ENCODE peak calls at places on chromosomes 1 and 21, in nine cellular contexts. One of them, this sample, is unnamed.

GRCh38 chr1:42177551-42177981 is 13.0 kb upstream of the GUCA2A start:
- DNase-seq in breast epithelium: no peak
- DNase-seq in HCT116: no peak
- DNase-seq in endothelial cell of umbilical vein: peak
- DNase-seq in HL-60: no peak
- DNase-seq in transverse colon: no peak
- DNase-seq in H1: no peak
- DNase-seq in K562: no peak
- DNase-seq in GM12891: no peak
- DNase-seq in this sample: no peak

GRCh38 chr21:39564200-39564599 is 48.5 kb upstream of the B3GALT5 start:
- DNase-seq in breast epithelium: no peak
- DNase-seq in HCT116: no peak
- DNase-seq in endothelial cell of umbilical vein: no peak
- DNase-seq in HL-60: no peak
- DNase-seq in transverse colon: no peak
- DNase-seq in H1: no peak
- DNase-seq in K562: no peak
- DNase-seq in GM12891: no peak
- DNase-seq in this sample: peak

GRCh38 chr1:42379794-42380616 is 587 bp upstream of the RIMKLA start:
- DNase-seq in breast epithelium: no peak
- DNase-seq in HCT116: no peak
- DNase-seq in endothelial cell of umbilical vein: peak
- DNase-seq in HL-60: no peak
- DNase-seq in transverse colon: no peak
- DNase-seq in H1: peak
- DNase-seq in K562: peak
- DNase-seq in GM12891: peak
- DNase-seq in this sample: no peak

GRCh38 chr1:16143566-16144324 is 12.1 kb downstream of the EPHA2 start:
- DNase-seq in breast epithelium: no peak
- DNase-seq in HCT116: peak
- DNase-seq in endothelial cell of umbilical vein: no peak
- DNase-seq in HL-60: no peak
- DNase-seq in transverse colon: peak
- DNase-seq in H1: no peak
- DNase-seq in K562: peak
- DNase-seq in GM12891: no peak
- DNase-seq in this sample: peak

GRCh38 chr1:1397839-1398523 is 1.2 kb downstream of the CCNL2 start:
- DNase-seq in breast epithelium: no peak
- DNase-seq in HCT116: no peak
- DNase-seq in endothelial cell of umbilical vein: no peak
- DNase-seq in HL-60: peak
- DNase-seq in transverse colon: no peak
- DNase-seq in H1: no peak
- DNase-seq in K562: peak
- DNase-seq in GM12891: no peak
- DNase-seq in this sample: no peak

GRCh38 chr1:247415423-247416361 is at the start of gene NLRP3:
- DNase-seq in breast epithelium: no peak
- DNase-seq in HCT116: no peak
- DNase-seq in endothelial cell of umbilical vein: peak
- DNase-seq in HL-60: peak
- DNase-seq in transverse colon: peak
- DNase-seq in H1: no peak
- DNase-seq in K562: no peak
- DNase-seq in GM12891: no peak
- DNase-seq in this sample: peak

GRCh38 chr1:53541263-53541625 is 82.0 kb downstream of the DMRTB1 start:
- DNase-seq in breast epithelium: no peak
- DNase-seq in HCT116: no peak
- DNase-seq in endothelial cell of umbilical vein: no peak
- DNase-seq in HL-60: no peak
- DNase-seq in transverse colon: no peak
- DNase-seq in H1: no peak
- DNase-seq in K562: no peak
- DNase-seq in GM12891: no peak
- DNase-seq in this sample: no peak

GRCh38 chr1:234720709-234721436 is 110.9 kb upstream of the IRF2BP2 start:
- DNase-seq in breast epithelium: no peak
- DNase-seq in HCT116: no peak
- DNase-seq in endothelial cell of umbilical vein: no peak
- DNase-seq in HL-60: no peak
- DNase-seq in transverse colon: no peak
- DNase-seq in H1: no peak
- DNase-seq in K562: no peak
- DNase-seq in GM12891: no peak
- DNase-seq in this sample: no peak

GRCh38 chr1:148308832-148309458 is 156.9 kb upstream of the NBPF11 start:
- DNase-seq in breast epithelium: no peak
- DNase-seq in HCT116: no peak
- DNase-seq in endothelial cell of umbilical vein: no peak
- DNase-seq in HL-60: no peak
- DNase-seq in transverse colon: no peak
- DNase-seq in H1: peak
- DNase-seq in K562: no peak
- DNase-seq in GM12891: no peak
- DNase-seq in this sample: no peak

GRCh38 chr21:32423320-32423719 is 10.8 kb downstream of the EVA1C start:
- DNase-seq in breast epithelium: no peak
- DNase-seq in HCT116: no peak
- DNase-seq in endothelial cell of umbilical vein: no peak
- DNase-seq in HL-60: no peak
- DNase-seq in transverse colon: no peak
- DNase-seq in H1: no peak
- DNase-seq in K562: no peak
- DNase-seq in GM12891: no peak
- DNase-seq in this sample: no peak

GRCh38 chr1:218715961-218716669 is 371.0 kb downstream of the TGFB2 start:
- DNase-seq in breast epithelium: no peak
- DNase-seq in HCT116: no peak
- DNase-seq in endothelial cell of umbilical vein: no peak
- DNase-seq in HL-60: no peak
- DNase-seq in transverse colon: no peak
- DNase-seq in H1: no peak
- DNase-seq in K562: no peak
- DNase-seq in GM12891: no peak
- DNase-seq in this sample: no peak

GRCh38 chr1:208267896-208268295 is 23.7 kb upstream of the PLXNA2 start:
- DNase-seq in breast epithelium: no peak
- DNase-seq in HCT116: no peak
- DNase-seq in endothelial cell of umbilical vein: no peak
- DNase-seq in HL-60: no peak
- DNase-seq in transverse colon: no peak
- DNase-seq in H1: no peak
- DNase-seq in K562: no peak
- DNase-seq in GM12891: no peak
- DNase-seq in this sample: no peak

GRCh38 chr21:28337319-28337718 is 655.4 kb downstream of the LTN1 start:
- DNase-seq in breast epithelium: no peak
- DNase-seq in HCT116: no peak
- DNase-seq in endothelial cell of umbilical vein: peak
- DNase-seq in HL-60: no peak
- DNase-seq in transverse colon: no peak
- DNase-seq in H1: no peak
- DNase-seq in K562: no peak
- DNase-seq in GM12891: no peak
- DNase-seq in this sample: no peak

GRCh38 chr1:169546087-169546995 is 39.9 kb downstream of the F5 start:
- DNase-seq in breast epithelium: no peak
- DNase-seq in HCT116: peak
- DNase-seq in endothelial cell of umbilical vein: peak
- DNase-seq in HL-60: peak
- DNase-seq in transverse colon: peak
- DNase-seq in H1: no peak
- DNase-seq in K562: peak
- DNase-seq in GM12891: no peak
- DNase-seq in this sample: peak

GRCh38 chr1:162326559-162326958 is 50.1 kb downstream of the SPATA46 start:
- DNase-seq in breast epithelium: no peak
- DNase-seq in HCT116: no peak
- DNase-seq in endothelial cell of umbilical vein: no peak
- DNase-seq in HL-60: no peak
- DNase-seq in transverse colon: no peak
- DNase-seq in H1: no peak
- DNase-seq in K562: no peak
- DNase-seq in GM12891: no peak
- DNase-seq in this sample: no peak

GRCh38 chr1:59549067-59549837 is 252.4 kb downstream of the FGGY start:
- DNase-seq in breast epithelium: no peak
- DNase-seq in HCT116: no peak
- DNase-seq in endothelial cell of umbilical vein: no peak
- DNase-seq in HL-60: no peak
- DNase-seq in transverse colon: no peak
- DNase-seq in H1: no peak
- DNase-seq in K562: no peak
- DNase-seq in GM12891: no peak
- DNase-seq in this sample: no peak

GRCh38 chr1:94922756-94923465 is 4.0 kb downstream of the CNN3 start:
- DNase-seq in breast epithelium: no peak
- DNase-seq in HCT116: no peak
- DNase-seq in endothelial cell of umbilical vein: no peak
- DNase-seq in HL-60: no peak
- DNase-seq in transverse colon: no peak
- DNase-seq in H1: no peak
- DNase-seq in K562: no peak
- DNase-seq in GM12891: no peak
- DNase-seq in this sample: no peak
- TF ChIP-seq POLR2AphosphoS5 in breast epithelium: no peak
- TF ChIP-seq POLR2AphosphoS5 in HCT116: no peak
- TF ChIP-seq POLR2AphosphoS5 in endothelial cell of umbilical vein: no peak
- TF ChIP-seq POLR2AphosphoS5 in HL-60: no peak
- TF ChIP-seq POLR2AphosphoS5 in transverse colon: no peak
- TF ChIP-seq POLR2AphosphoS5 in H1: no peak
- TF ChIP-seq POLR2AphosphoS5 in K562: no peak
- TF ChIP-seq POLR2AphosphoS5 in GM12891: no peak
- TF ChIP-seq POLR2AphosphoS5 in this sample: no peak

GRCh38 chr1:203628185-203628996 is 1.8 kb downstream of the ATP2B4 start:
- DNase-seq in breast epithelium: no peak
- DNase-seq in HCT116: no peak
- DNase-seq in endothelial cell of umbilical vein: peak
- DNase-seq in HL-60: no peak
- DNase-seq in transverse colon: peak
- DNase-seq in H1: peak
- DNase-seq in K562: no peak
- DNase-seq in GM12891: no peak
- DNase-seq in this sample: no peak
- TF ChIP-seq POLR2AphosphoS5 in breast epithelium: no peak
- TF ChIP-seq POLR2AphosphoS5 in HCT116: no peak
- TF ChIP-seq POLR2AphosphoS5 in endothelial cell of umbilical vein: no peak
- TF ChIP-seq POLR2AphosphoS5 in HL-60: no peak
- TF ChIP-seq POLR2AphosphoS5 in transverse colon: peak
- TF ChIP-seq POLR2AphosphoS5 in H1: peak
- TF ChIP-seq POLR2AphosphoS5 in K562: no peak
- TF ChIP-seq POLR2AphosphoS5 in GM12891: no peak
- TF ChIP-seq POLR2AphosphoS5 in this sample: peak

GRCh38 chr1:40820911-40821693 is 37.5 kb downstream of the KCNQ4 start:
- DNase-seq in breast epithelium: no peak
- DNase-seq in HCT116: no peak
- DNase-seq in endothelial cell of umbilical vein: no peak
- DNase-seq in HL-60: no peak
- DNase-seq in transverse colon: no peak
- DNase-seq in H1: no peak
- DNase-seq in K562: peak
- DNase-seq in GM12891: no peak
- DNase-seq in this sample: no peak
- TF ChIP-seq POLR2AphosphoS5 in breast epithelium: no peak
- TF ChIP-seq POLR2AphosphoS5 in HCT116: no peak
- TF ChIP-seq POLR2AphosphoS5 in endothelial cell of umbilical vein: no peak
- TF ChIP-seq POLR2AphosphoS5 in HL-60: no peak
- TF ChIP-seq POLR2AphosphoS5 in transverse colon: no peak
- TF ChIP-seq POLR2AphosphoS5 in H1: no peak
- TF ChIP-seq POLR2AphosphoS5 in K562: peak
- TF ChIP-seq POLR2AphosphoS5 in GM12891: no peak
- TF ChIP-seq POLR2AphosphoS5 in this sample: no peak

GRCh38 chr1:109213345-109213823 is 334 bp upstream of the SARS1 start:
- DNase-seq in breast epithelium: no peak
- DNase-seq in HCT116: no peak
- DNase-seq in endothelial cell of umbilical vein: no peak
- DNase-seq in HL-60: no peak
- DNase-seq in transverse colon: no peak
- DNase-seq in H1: no peak
- DNase-seq in K562: no peak
- DNase-seq in GM12891: no peak
- DNase-seq in this sample: no peak
- TF ChIP-seq POLR2AphosphoS5 in breast epithelium: no peak
- TF ChIP-seq POLR2AphosphoS5 in HCT116: no peak
- TF ChIP-seq POLR2AphosphoS5 in endothelial cell of umbilical vein: no peak
- TF ChIP-seq POLR2AphosphoS5 in HL-60: no peak
- TF ChIP-seq POLR2AphosphoS5 in transverse colon: no peak
- TF ChIP-seq POLR2AphosphoS5 in H1: no peak
- TF ChIP-seq POLR2AphosphoS5 in K562: no peak
- TF ChIP-seq POLR2AphosphoS5 in GM12891: no peak
- TF ChIP-seq POLR2AphosphoS5 in this sample: no peak

GRCh38 chr1:51667556-51667955 is 50.7 kb downstream of the OSBPL9 start:
- DNase-seq in breast epithelium: no peak
- DNase-seq in HCT116: no peak
- DNase-seq in endothelial cell of umbilical vein: no peak
- DNase-seq in HL-60: no peak
- DNase-seq in transverse colon: no peak
- DNase-seq in H1: no peak
- DNase-seq in K562: no peak
- DNase-seq in GM12891: no peak
- DNase-seq in this sample: no peak
- TF ChIP-seq POLR2AphosphoS5 in breast epithelium: no peak
- TF ChIP-seq POLR2AphosphoS5 in HCT116: no peak
- TF ChIP-seq POLR2AphosphoS5 in endothelial cell of umbilical vein: no peak
- TF ChIP-seq POLR2AphosphoS5 in HL-60: no peak
- TF ChIP-seq POLR2AphosphoS5 in transverse colon: no peak
- TF ChIP-seq POLR2AphosphoS5 in H1: no peak
- TF ChIP-seq POLR2AphosphoS5 in K562: no peak
- TF ChIP-seq POLR2AphosphoS5 in GM12891: no peak
- TF ChIP-seq POLR2AphosphoS5 in this sample: no peak

DNA sequence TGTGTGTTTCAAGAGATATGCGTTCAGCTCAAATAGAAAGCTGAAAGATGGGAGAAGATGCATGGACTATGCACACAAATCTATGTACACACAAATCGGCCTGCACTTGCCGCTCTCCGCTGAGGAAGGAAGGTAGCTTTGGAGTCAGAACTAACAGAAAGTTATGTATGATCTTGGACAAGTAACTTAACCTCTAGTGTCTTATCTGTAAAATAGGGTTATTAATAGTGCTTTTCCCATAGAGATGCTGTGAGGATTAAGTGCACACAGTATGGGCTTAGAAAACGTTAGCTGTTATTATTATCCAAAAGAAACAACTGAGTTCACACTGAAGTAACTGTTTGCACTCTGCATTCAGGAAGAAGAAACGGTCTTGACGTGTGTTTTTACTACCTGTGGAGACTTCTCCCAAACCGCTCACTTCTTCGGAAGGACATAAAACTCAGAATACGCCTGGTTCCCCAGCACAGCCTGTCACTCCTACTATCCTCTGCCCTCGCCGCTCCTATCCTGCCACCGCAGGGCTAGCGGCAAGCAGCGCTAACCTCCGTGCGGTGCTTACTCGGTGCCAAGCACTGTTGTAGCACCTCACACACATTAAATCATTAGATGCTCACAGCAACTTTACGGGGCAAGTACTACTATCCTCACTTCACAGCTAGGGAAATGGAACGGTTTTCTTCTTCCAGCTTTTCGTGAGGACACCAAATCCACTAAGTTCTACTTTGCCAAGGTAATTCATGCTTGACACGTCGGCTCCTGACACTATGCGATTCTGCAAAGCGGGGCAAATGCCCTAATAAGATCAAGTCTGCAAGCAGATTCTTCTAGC is 1.3 kb downstream of the TGFBR3 start:
- DNase-seq in breast epithelium: no peak
- DNase-seq in HCT116: no peak
- DNase-seq in endothelial cell of umbilical vein: peak
- DNase-seq in HL-60: no peak
- DNase-seq in transverse colon: peak
- DNase-seq in H1: peak
- DNase-seq in K562: no peak
- DNase-seq in GM12891: no peak
- DNase-seq in this sample: peak
- TF ChIP-seq POLR2AphosphoS5 in breast epithelium: peak
- TF ChIP-seq POLR2AphosphoS5 in HCT116: no peak
- TF ChIP-seq POLR2AphosphoS5 in endothelial cell of umbilical vein: no peak
- TF ChIP-seq POLR2AphosphoS5 in HL-60: no peak
- TF ChIP-seq POLR2AphosphoS5 in transverse colon: no peak
- TF ChIP-seq POLR2AphosphoS5 in H1: no peak
- TF ChIP-seq POLR2AphosphoS5 in K562: no peak
- TF ChIP-seq POLR2AphosphoS5 in GM12891: no peak
- TF ChIP-seq POLR2AphosphoS5 in this sample: no peak

This sample was measured in stomach.